ENCODE peak calls at places on chromosomes 11 and 22, in seven cellular contexts. W, P, L, G, F, D and C are unnamed samples.

GRCh38 chr11:129298990-129299389 is 76.7 kb upstream of the BARX2 start:
- DNase-seq in F (no peak), P (no peak), G (no peak), W (no peak), D (no peak), L (no peak), C (no peak)

GRCh38 chr11:31875861-31876625 is 64.9 kb upstream of the PAX6 start:
- DNase-seq in G (no peak), D (no peak), F (no peak), L (no peak), W (no peak), P (no peak), C (no peak)

GRCh38 chr11:1043563-1044096 is 7.1 kb upstream of the MUC6 start:
- DNase-seq in P (no peak), G (peak), F (no peak), L (no peak), D (no peak), W (no peak), C (no peak)

GRCh38 chr22:29044657-29045176 is 16.9 kb downstream of the C22orf31 start:
- DNase-seq in W (no peak), L (no peak), D (peak), P (no peak), F (peak), G (no peak), C (peak)

GRCh38 chr11:112029460-112029859 is 4.3 kb downstream of the DLAT start:
- DNase-seq in D (no peak), F (no peak), W (no peak), L (no peak), G (no peak), P (no peak), C (no peak)

GRCh38 chr11:47270331-47271271 is 668 bp downstream of the MADD start:
- DNase-seq in F (peak), W (no peak), G (no peak), L (no peak), P (no peak), D (peak), C (peak)

GRCh38 chr11:9203715-9204311 is 61.3 kb downstream of the DENND5A start:
- DNase-seq in G (no peak), L (no peak), P (no peak), D (no peak), F (no peak), W (no peak), C (no peak)

GRCh38 chr11:69049490-69049867 is 747 bp downstream of the TPCN2 start:
- DNase-seq in F (no peak), G (peak), D (no peak), L (no peak), W (no peak), P (peak), C (no peak)

GRCh38 chr22:21102659-21103267 is 57.0 kb downstream of the LRRC74B start:
- DNase-seq in W (peak), L (peak), P (peak), F (peak), G (peak), D (peak), C (peak)

GRCh38 chr11:65565624-65566453 is 4.4 kb upstream of the ZNRD2 start:
- DNase-seq in G (no peak), D (peak), F (no peak), P (no peak), W (no peak), L (no peak), C (peak)

GRCh38 chr22:27170491-27170890 is 513.1 kb downstream of the MIAT start:
- DNase-seq in G (no peak), D (peak), L (no peak), P (no peak), F (peak), W (no peak), C (peak)

GRCh38 chr22:40817737-40818136 is 1.4 kb downstream of the SLC25A17 start:
- DNase-seq in F (no peak), G (no peak), D (no peak), W (no peak), L (no peak), P (peak), C (no peak)

GRCh38 chr11:8621147-8621546 is 27.1 kb upstream of the STK33 start:
- DNase-seq in P (no peak), L (no peak), D (no peak), F (no peak), G (no peak), W (no peak), C (no peak)

GRCh38 chr22:26901228-26901816 is 243.9 kb downstream of the MIAT start:
- DNase-seq in W (no peak), P (no peak), G (peak), F (no peak), L (no peak), D (no peak), C (no peak)

GRCh38 chr11:10382518-10382917 is 72.5 kb upstream of the AMPD3 start:
- DNase-seq in P (no peak), L (no peak), G (no peak), F (peak), D (no peak), W (no peak), C (no peak)

GRCh38 chr11:121318848-121319834 is 26.6 kb downstream of the SC5D start:
- DNase-seq in G (no peak), W (no peak), P (peak), F (peak), D (peak), L (no peak), C (peak)

GRCh38 chr22:23068096-23068831 is 2.1 kb upstream of the GNAZ start:
- DNase-seq in P (no peak), F (no peak), G (peak), D (no peak), W (no peak), L (no peak), C (no peak)

GRCh38 chr11:106989056-106989455 is 29.2 kb downstream of the GUCY1A2 start:
- DNase-seq in W (no peak), P (no peak), F (peak), D (peak), G (no peak), L (no peak), C (peak)

GRCh38 chr11:66866420-66867010 is 9.7 kb downstream of the LRFN4 start:
- DNase-seq in L (no peak), G (no peak), P (no peak), W (no peak), D (no peak), F (no peak), C (no peak)

GRCh38 chr11:111878766-111879636 is at the start of the genes CFAP68 and FDXACB1:
- DNase-seq in F (peak), W (peak), D (peak), G (peak), P (peak), L (peak), C (peak)

GRCh38 chr11:123186291-123186690 is 8.8 kb downstream of the CLMP start:
- DNase-seq in D (no peak), G (no peak), W (no peak), P (no peak), F (peak), L (no peak), C (peak)

GRCh38 chr11:112884012-112884767 is 77.0 kb upstream of the NCAM1 start:
- DNase-seq in G (no peak), D (no peak), L (no peak), F (peak), W (no peak), P (no peak), C (no peak)

GRCh38 chr11:65559951-65560537 is 1.9 kb upstream of the LTBP3 start:
- DNase-seq in P (no peak), G (peak), W (no peak), L (no peak), F (peak), D (peak), C (peak)

GRCh38 chr22:47275479-47276218 is 513.2 kb downstream of the TBC1D22A start:
- DNase-seq in L (no peak), G (no peak), F (no peak), W (no peak), P (no peak), D (no peak), C (peak)

GRCh38 chr11:57597971-57598830 is 716 bp downstream of the SERPING1 start:
- DNase-seq in L (peak), F (peak), P (no peak), G (peak), W (no peak), D (peak), C (peak)

GRCh38 chr22:38927033-38927789 is 30.2 kb upstream of the APOBEC3A start:
- DNase-seq in L (peak), F (peak), P (no peak), D (peak), G (peak), W (no peak), C (peak)

GRCh38 chr11:64566042-64566914 is 24.7 kb upstream of the SLC22A12 start:
- DNase-seq in P (no peak), G (peak), W (no peak), F (peak), L (no peak), D (peak), C (peak)

GRCh38 chr22:49358041-49358440 is 469.6 kb downstream of the BRD1 start:
- DNase-seq in F (no peak), W (no peak), G (peak), P (no peak), L (no peak), D (no peak), C (no peak)

GRCh38 chr22:40764743-40765441 is 54.3 kb downstream of the SLC25A17 start:
- DNase-seq in G (no peak), F (no peak), P (no peak), L (no peak), D (no peak), W (no peak), C (peak)

GRCh38 chr22:39240841-39241631 is 3.7 kb downstream of the PDGFB start:
- DNase-seq in P (peak), L (no peak), D (no peak), W (no peak), F (peak), G (peak), C (no peak)

GRCh38 chr11:9719949-9720646 is 56.2 kb downstream of the SWAP70 start:
- DNase-seq in W (no peak), D (no peak), G (no peak), P (peak), L (no peak), F (no peak), C (no peak)

GRCh38 chr11:44536779-44537516 is 28.5 kb upstream of the CD82 start:
- DNase-seq in D (no peak), P (no peak), W (no peak), F (no peak), G (no peak), L (no peak), C (no peak)

GRCh38 chr22:32796865-32797573 is 4.5 kb upstream of the TIMP3 start:
- DNase-seq in D (peak), G (peak), F (peak), P (no peak), W (peak), L (no peak), C (peak)

GRCh38 chr11:57230797-57231538 is 6.1 kb downstream of the APLNR start:
- DNase-seq in F (no peak), P (no peak), W (no peak), G (no peak), L (no peak), D (no peak), C (no peak)